ENCODE peak calls at places on chromosomes 5 and 9, in seven cellular contexts. One of them, this sample, is unnamed. For H3K4me1, the result is how much of the 10 kb centered on the place peaks cover.

GRCh38 chr5:94180761-94181160 is 437.6 kb downstream of the KIAA0825 start:
- DNase-seq in thoracic aorta: no peak
- DNase-seq in mucosa of descending colon: no peak
- DNase-seq in stomach: no peak
- DNase-seq in aorta: no peak
- DNase-seq in tibial artery: no peak
- DNase-seq in testis: no peak
- DNase-seq in this sample: no peak

GRCh38 chr9:117341161-117341560 is 73.7 kb downstream of the ASTN2 start:
- DNase-seq in thoracic aorta: no peak
- DNase-seq in mucosa of descending colon: no peak
- DNase-seq in stomach: no peak
- DNase-seq in aorta: no peak
- DNase-seq in tibial artery: no peak
- DNase-seq in testis: no peak
- DNase-seq in this sample: no peak

GRCh38 chr9:115594551-115594950 is 476.6 kb upstream of the TNC start:
- DNase-seq in thoracic aorta: no peak
- DNase-seq in mucosa of descending colon: no peak
- DNase-seq in stomach: no peak
- DNase-seq in aorta: no peak
- DNase-seq in tibial artery: no peak
- DNase-seq in testis: no peak
- DNase-seq in this sample: no peak

GRCh38 chr5:95843733-95844223 is 21.3 kb upstream of the GLRX start:
- DNase-seq in thoracic aorta: no peak
- DNase-seq in mucosa of descending colon: no peak
- DNase-seq in stomach: peak
- DNase-seq in aorta: no peak
- DNase-seq in tibial artery: no peak
- DNase-seq in testis: no peak
- DNase-seq in this sample: no peak

GRCh38 chr9:71326360-71326759 is 204.9 kb upstream of the TRPM3 start:
- DNase-seq in thoracic aorta: no peak
- DNase-seq in mucosa of descending colon: no peak
- DNase-seq in stomach: no peak
- DNase-seq in aorta: no peak
- DNase-seq in tibial artery: no peak
- DNase-seq in testis: no peak
- DNase-seq in this sample: no peak

GRCh38 chr9:17761984-17762676 is 183.3 kb downstream of the SH3GL2 start:
- DNase-seq in thoracic aorta: no peak
- DNase-seq in mucosa of descending colon: no peak
- DNase-seq in stomach: no peak
- DNase-seq in aorta: no peak
- DNase-seq in tibial artery: no peak
- DNase-seq in testis: no peak
- DNase-seq in this sample: no peak

GRCh38 chr5:6825678-6826244 is 112.5 kb downstream of the TENT4A start:
- DNase-seq in thoracic aorta: no peak
- DNase-seq in mucosa of descending colon: no peak
- DNase-seq in stomach: no peak
- DNase-seq in aorta: no peak
- DNase-seq in tibial artery: no peak
- DNase-seq in testis: no peak
- DNase-seq in this sample: no peak

GRCh38 chr5:5497132-5497748 is 74.8 kb downstream of the ICE1 start:
- DNase-seq in thoracic aorta: no peak
- DNase-seq in mucosa of descending colon: peak
- DNase-seq in stomach: no peak
- DNase-seq in aorta: peak
- DNase-seq in tibial artery: peak
- DNase-seq in testis: peak
- DNase-seq in this sample: peak

GRCh38 chr5:157546456-157547100 is 29.0 kb downstream of the ADAM19 start:
- DNase-seq in thoracic aorta: no peak
- DNase-seq in mucosa of descending colon: no peak
- DNase-seq in stomach: no peak
- DNase-seq in aorta: no peak
- DNase-seq in tibial artery: no peak
- DNase-seq in testis: no peak
- DNase-seq in this sample: no peak
- H3K4me1 ChIP-seq in thoracic aorta: half or more
- H3K4me1 ChIP-seq in mucosa of descending colon: under half
- H3K4me1 ChIP-seq in stomach: half or more
- H3K4me1 ChIP-seq in aorta: under half
- H3K4me1 ChIP-seq in tibial artery: under half
- H3K4me1 ChIP-seq in testis: under half
- H3K4me1 ChIP-seq in this sample: under half

GRCh38 chr5:175653763-175654162 is 4.1 kb upstream of the HRH2 start:
- DNase-seq in thoracic aorta: no peak
- DNase-seq in mucosa of descending colon: no peak
- DNase-seq in stomach: no peak
- DNase-seq in aorta: no peak
- DNase-seq in tibial artery: no peak
- DNase-seq in testis: no peak
- DNase-seq in this sample: no peak

GRCh38 chr5:175654807-175655206 is 3.1 kb upstream of the HRH2 start:
- DNase-seq in thoracic aorta: no peak
- DNase-seq in mucosa of descending colon: no peak
- DNase-seq in stomach: no peak
- DNase-seq in aorta: no peak
- DNase-seq in tibial artery: no peak
- DNase-seq in testis: no peak
- DNase-seq in this sample: no peak

GRCh38 chr5:175655411-175655810 is 2.5 kb upstream of the HRH2 start:
- DNase-seq in thoracic aorta: no peak
- DNase-seq in mucosa of descending colon: no peak
- DNase-seq in stomach: no peak
- DNase-seq in aorta: no peak
- DNase-seq in tibial artery: no peak
- DNase-seq in testis: no peak
- DNase-seq in this sample: no peak

GRCh38 chr5:175652741-175653663 is 4.9 kb upstream of the HRH2 start:
- DNase-seq in thoracic aorta: no peak
- DNase-seq in mucosa of descending colon: peak
- DNase-seq in stomach: no peak
- DNase-seq in aorta: no peak
- DNase-seq in tibial artery: no peak
- DNase-seq in testis: no peak
- DNase-seq in this sample: no peak

DNA sequence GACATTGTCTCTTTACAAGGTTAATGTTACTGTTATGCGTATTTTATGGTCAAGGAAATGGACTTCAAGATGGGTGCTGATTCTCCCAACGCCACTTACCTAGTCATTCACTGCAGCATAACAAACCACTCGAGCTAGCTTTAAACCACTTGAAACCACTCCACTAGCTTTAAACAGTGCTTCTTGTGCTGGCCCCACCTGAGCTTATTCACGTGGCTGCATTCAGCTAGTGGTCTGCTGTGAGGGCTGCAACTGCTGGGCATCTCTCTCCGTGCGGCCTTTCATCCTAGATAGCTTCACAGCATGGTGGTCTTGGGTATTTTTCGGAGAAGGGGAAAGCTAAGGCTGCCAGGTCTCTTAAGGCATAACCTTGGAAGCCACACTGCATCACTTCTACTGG is 3.5 kb upstream of the HRH2 start:
- DNase-seq in thoracic aorta: no peak
- DNase-seq in mucosa of descending colon: no peak
- DNase-seq in stomach: no peak
- DNase-seq in aorta: no peak
- DNase-seq in tibial artery: no peak
- DNase-seq in testis: no peak
- DNase-seq in this sample: no peak
- H3K4me1 ChIP-seq in thoracic aorta: under half
- H3K4me1 ChIP-seq in mucosa of descending colon: under half
- H3K4me1 ChIP-seq in stomach: under half
- H3K4me1 ChIP-seq in aorta: under half
- H3K4me1 ChIP-seq in tibial artery: under half
- H3K4me1 ChIP-seq in testis: under half
- H3K4me1 ChIP-seq in this sample: under half

GRCh38 chr9:128555180-128555721 is 2.9 kb downstream of the SPTAN1 start:
- DNase-seq in thoracic aorta: no peak
- DNase-seq in mucosa of descending colon: no peak
- DNase-seq in stomach: no peak
- DNase-seq in aorta: no peak
- DNase-seq in tibial artery: no peak
- DNase-seq in testis: no peak
- DNase-seq in this sample: no peak

GRCh38 chr9:128552153-128552743 is at the start of gene SPTAN1:
- DNase-seq in thoracic aorta: peak
- DNase-seq in mucosa of descending colon: peak
- DNase-seq in stomach: peak
- DNase-seq in aorta: peak
- DNase-seq in tibial artery: peak
- DNase-seq in testis: peak
- DNase-seq in this sample: peak

GRCh38 chr9:128554155-128554862 is 1.9 kb downstream of the SPTAN1 start:
- DNase-seq in thoracic aorta: no peak
- DNase-seq in mucosa of descending colon: peak
- DNase-seq in stomach: peak
- DNase-seq in aorta: peak
- DNase-seq in tibial artery: peak
- DNase-seq in testis: peak
- DNase-seq in this sample: no peak

GRCh38 chr9:128552744-128553221 is 396 bp downstream of the SPTAN1 start:
- DNase-seq in thoracic aorta: no peak
- DNase-seq in mucosa of descending colon: peak
- DNase-seq in stomach: peak
- DNase-seq in aorta: peak
- DNase-seq in tibial artery: peak
- DNase-seq in testis: peak
- DNase-seq in this sample: peak

DNA sequence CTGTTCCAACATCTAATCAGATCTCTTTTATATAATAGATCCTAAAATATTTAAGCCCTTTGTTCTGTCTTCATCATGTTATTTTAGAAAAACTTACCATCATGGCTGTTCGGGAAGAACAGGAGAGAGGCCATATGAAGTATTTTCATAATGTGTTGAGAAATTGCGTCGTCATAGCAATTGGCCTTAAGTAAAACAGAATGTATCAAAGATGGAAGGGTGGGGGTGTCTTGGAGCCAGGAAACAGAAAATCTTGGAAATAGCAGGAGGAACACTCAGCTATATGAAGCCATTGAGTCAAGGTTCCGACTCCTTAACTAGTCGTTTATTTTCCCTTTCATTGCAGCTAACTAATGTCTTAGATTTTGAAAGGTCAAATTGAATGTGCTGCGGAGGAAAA is 1.3 kb downstream of the SPTAN1 start:
- DNase-seq in thoracic aorta: no peak
- DNase-seq in mucosa of descending colon: no peak
- DNase-seq in stomach: no peak
- DNase-seq in aorta: no peak
- DNase-seq in tibial artery: no peak
- DNase-seq in testis: no peak
- DNase-seq in this sample: no peak
- H3K4me1 ChIP-seq in thoracic aorta: half or more
- H3K4me1 ChIP-seq in mucosa of descending colon: under half
- H3K4me1 ChIP-seq in stomach: half or more
- H3K4me1 ChIP-seq in aorta: under half
- H3K4me1 ChIP-seq in tibial artery: under half
- H3K4me1 ChIP-seq in testis: half or more
- H3K4me1 ChIP-seq in this sample: under half

DNA sequence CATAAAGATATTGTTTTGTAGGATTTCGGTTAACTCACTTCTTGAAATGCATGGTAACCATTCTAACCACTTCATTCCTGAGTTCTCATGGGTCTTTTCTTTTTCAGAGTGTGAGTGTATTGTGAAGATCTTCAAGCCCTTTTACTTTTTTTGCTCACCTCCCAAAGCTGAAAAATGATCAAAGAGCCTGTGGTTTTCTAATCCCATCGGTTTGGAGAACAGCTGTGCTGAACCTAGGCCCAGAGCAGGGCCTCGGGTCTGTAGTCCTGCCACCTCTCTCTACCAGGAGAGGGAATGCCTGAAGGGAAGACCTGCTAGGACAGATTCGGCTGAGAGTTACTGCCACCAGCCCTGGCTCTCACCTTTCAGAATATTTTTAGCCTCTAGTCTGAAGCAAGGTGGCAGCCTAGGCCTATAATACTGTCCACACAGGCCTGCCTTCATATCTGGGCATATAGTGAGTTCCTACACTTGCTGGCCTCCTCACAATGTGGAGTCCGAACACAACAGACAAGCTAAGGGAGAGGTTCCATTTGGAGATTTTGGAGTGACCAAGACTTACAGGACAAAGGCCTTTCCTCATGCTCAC is 13.8 kb downstream of the RGMB start:
- DNase-seq in thoracic aorta: no peak
- DNase-seq in mucosa of descending colon: peak
- DNase-seq in stomach: no peak
- DNase-seq in aorta: no peak
- DNase-seq in tibial artery: no peak
- DNase-seq in testis: no peak
- DNase-seq in this sample: no peak
- H3K4me1 ChIP-seq in thoracic aorta: under half
- H3K4me1 ChIP-seq in mucosa of descending colon: half or more
- H3K4me1 ChIP-seq in stomach: half or more
- H3K4me1 ChIP-seq in aorta: under half
- H3K4me1 ChIP-seq in tibial artery: under half
- H3K4me1 ChIP-seq in testis: under half
- H3K4me1 ChIP-seq in this sample: under half

This sample was measured in BE2C.